ENCODE peak calls at places on chromosomes 6 and 20, in seven cellular contexts. One of them, this sample, is unnamed.

GRCh38 chr6:34813028-34813742 is 21.3 kb downstream of the BLTP3A start:
- DNase-seq in activated CD4-positive, alpha-beta memory T cell treated with anti-CD3 and anti-CD28 coated beads, Interleukin-2, amount 10 ng/mL, durations not matched to agents 7 days and 5 days: no peak
- DNase-seq in HEK293T: no peak
- DNase-seq in H54: no peak
- DNase-seq in naive thymus-derived CD8-positive, alpha-beta T cell: no peak
- DNase-seq in hypothalamus: no peak
- DNase-seq in choroid plexus epithelial cell: no peak
- DNase-seq in this sample: no peak

GRCh38 chr20:5073154-5074049 is 46.4 kb downstream of the PCNA start:
- DNase-seq in HEK293T: no peak
- DNase-seq in hypothalamus: peak; percentile 13
- DNase-seq in naive thymus-derived CD8-positive, alpha-beta T cell: no peak
- DNase-seq in H54: peak; percentile 82
- DNase-seq in activated CD4-positive, alpha-beta memory T cell treated with anti-CD3 and anti-CD28 coated beads, Interleukin-2, amount 10 ng/mL, durations not matched to agents 7 days and 5 days: no peak
- DNase-seq in choroid plexus epithelial cell: peak; percentile 24
- DNase-seq in this sample: peak; percentile 72

GRCh38 chr20:64049060-64049886 is at the start of gene SOX18:
- DNase-seq in choroid plexus epithelial cell: peak; percentile 39
- DNase-seq in naive thymus-derived CD8-positive, alpha-beta T cell: no peak
- DNase-seq in activated CD4-positive, alpha-beta memory T cell treated with anti-CD3 and anti-CD28 coated beads, Interleukin-2, amount 10 ng/mL, durations not matched to agents 7 days and 5 days: peak; percentile 57
- DNase-seq in H54: no peak
- DNase-seq in HEK293T: peak; percentile 56
- DNase-seq in hypothalamus: no peak
- DNase-seq in this sample: peak; percentile 29

GRCh38 chr6:79334674-79335073 is 100.2 kb upstream of the HMGN3 start:
- DNase-seq in HEK293T: no peak
- DNase-seq in naive thymus-derived CD8-positive, alpha-beta T cell: no peak
- DNase-seq in H54: no peak
- DNase-seq in choroid plexus epithelial cell: no peak
- DNase-seq in hypothalamus: no peak
- DNase-seq in activated CD4-positive, alpha-beta memory T cell treated with anti-CD3 and anti-CD28 coated beads, Interleukin-2, amount 10 ng/mL, durations not matched to agents 7 days and 5 days: no peak
- DNase-seq in this sample: no peak

GRCh38 chr6:101803146-101803545 is 409.6 kb downstream of the GRIK2 start:
- DNase-seq in hypothalamus: no peak
- DNase-seq in activated CD4-positive, alpha-beta memory T cell treated with anti-CD3 and anti-CD28 coated beads, Interleukin-2, amount 10 ng/mL, durations not matched to agents 7 days and 5 days: no peak
- DNase-seq in HEK293T: no peak
- DNase-seq in choroid plexus epithelial cell: peak; percentile 47
- DNase-seq in naive thymus-derived CD8-positive, alpha-beta T cell: no peak
- DNase-seq in H54: no peak
- DNase-seq in this sample: no peak

GRCh38 chr20:1321654-1321939 is 7.3 kb downstream of the SDCBP2 start:
- DNase-seq in HEK293T: no peak
- DNase-seq in naive thymus-derived CD8-positive, alpha-beta T cell: no peak
- DNase-seq in hypothalamus: no peak
- DNase-seq in activated CD4-positive, alpha-beta memory T cell treated with anti-CD3 and anti-CD28 coated beads, Interleukin-2, amount 10 ng/mL, durations not matched to agents 7 days and 5 days: no peak
- DNase-seq in choroid plexus epithelial cell: no peak
- DNase-seq in H54: no peak
- DNase-seq in this sample: no peak

GRCh38 chr6:3849681-3850450 is 693 bp downstream of the FAM50B start:
- DNase-seq in activated CD4-positive, alpha-beta memory T cell treated with anti-CD3 and anti-CD28 coated beads, Interleukin-2, amount 10 ng/mL, durations not matched to agents 7 days and 5 days: no peak
- DNase-seq in naive thymus-derived CD8-positive, alpha-beta T cell: no peak
- DNase-seq in HEK293T: no peak
- DNase-seq in H54: no peak
- DNase-seq in choroid plexus epithelial cell: peak; percentile 23
- DNase-seq in hypothalamus: no peak
- DNase-seq in this sample: no peak

GRCh38 chr6:11536795-11537194 is 754 bp upstream of the TMEM170B start:
- DNase-seq in choroid plexus epithelial cell: no peak
- DNase-seq in naive thymus-derived CD8-positive, alpha-beta T cell: no peak
- DNase-seq in activated CD4-positive, alpha-beta memory T cell treated with anti-CD3 and anti-CD28 coated beads, Interleukin-2, amount 10 ng/mL, durations not matched to agents 7 days and 5 days: no peak
- DNase-seq in hypothalamus: no peak
- DNase-seq in HEK293T: no peak
- DNase-seq in H54: no peak
- DNase-seq in this sample: peak; percentile 21

GRCh38 chr6:36720251-36721141 is 22.9 kb downstream of the RAB44 start:
- DNase-seq in naive thymus-derived CD8-positive, alpha-beta T cell: no peak
- DNase-seq in activated CD4-positive, alpha-beta memory T cell treated with anti-CD3 and anti-CD28 coated beads, Interleukin-2, amount 10 ng/mL, durations not matched to agents 7 days and 5 days: no peak
- DNase-seq in H54: no peak
- DNase-seq in choroid plexus epithelial cell: no peak
- DNase-seq in HEK293T: no peak
- DNase-seq in hypothalamus: no peak
- DNase-seq in this sample: no peak

GRCh38 chr20:24805456-24806233 is 143.4 kb upstream of the CST7 start:
- DNase-seq in H54: no peak
- DNase-seq in naive thymus-derived CD8-positive, alpha-beta T cell: no peak
- DNase-seq in HEK293T: no peak
- DNase-seq in hypothalamus: no peak
- DNase-seq in activated CD4-positive, alpha-beta memory T cell treated with anti-CD3 and anti-CD28 coated beads, Interleukin-2, amount 10 ng/mL, durations not matched to agents 7 days and 5 days: no peak
- DNase-seq in choroid plexus epithelial cell: no peak
- DNase-seq in this sample: no peak

GRCh38 chr6:27332692-27333641 is 20.9 kb upstream of the POM121L2 start:
- DNase-seq in activated CD4-positive, alpha-beta memory T cell treated with anti-CD3 and anti-CD28 coated beads, Interleukin-2, amount 10 ng/mL, durations not matched to agents 7 days and 5 days: no peak
- DNase-seq in choroid plexus epithelial cell: peak; percentile 74
- DNase-seq in naive thymus-derived CD8-positive, alpha-beta T cell: peak; percentile 77
- DNase-seq in hypothalamus: peak; percentile 29
- DNase-seq in H54: peak; percentile 33
- DNase-seq in HEK293T: peak; percentile 68
- DNase-seq in this sample: peak; percentile 89

GRCh38 chr20:62587757-62588402 is 54.4 kb upstream of the SLCO4A1 start:
- DNase-seq in naive thymus-derived CD8-positive, alpha-beta T cell: no peak
- DNase-seq in H54: peak; percentile 85
- DNase-seq in hypothalamus: no peak
- DNase-seq in choroid plexus epithelial cell: no peak
- DNase-seq in HEK293T: no peak
- DNase-seq in activated CD4-positive, alpha-beta memory T cell treated with anti-CD3 and anti-CD28 coated beads, Interleukin-2, amount 10 ng/mL, durations not matched to agents 7 days and 5 days: peak; percentile 26
- DNase-seq in this sample: no peak

GRCh38 chr6:21604081-21604480 is 10.5 kb downstream of the SOX4 start:
- DNase-seq in hypothalamus: no peak
- DNase-seq in H54: no peak
- DNase-seq in naive thymus-derived CD8-positive, alpha-beta T cell: no peak
- DNase-seq in HEK293T: no peak
- DNase-seq in choroid plexus epithelial cell: no peak
- DNase-seq in activated CD4-positive, alpha-beta memory T cell treated with anti-CD3 and anti-CD28 coated beads, Interleukin-2, amount 10 ng/mL, durations not matched to agents 7 days and 5 days: no peak
- DNase-seq in this sample: no peak

GRCh38 chr20:16350465-16350864 is 222.8 kb downstream of the KIF16B start:
- DNase-seq in HEK293T: no peak
- DNase-seq in hypothalamus: no peak
- DNase-seq in H54: peak; percentile 27
- DNase-seq in choroid plexus epithelial cell: peak; percentile 20
- DNase-seq in activated CD4-positive, alpha-beta memory T cell treated with anti-CD3 and anti-CD28 coated beads, Interleukin-2, amount 10 ng/mL, durations not matched to agents 7 days and 5 days: no peak
- DNase-seq in naive thymus-derived CD8-positive, alpha-beta T cell: no peak
- DNase-seq in this sample: peak; percentile 27

GRCh38 chr20:33209789-33210188 is 7.4 kb upstream of the BPIFA3 start:
- DNase-seq in hypothalamus: peak; percentile 4
- DNase-seq in activated CD4-positive, alpha-beta memory T cell treated with anti-CD3 and anti-CD28 coated beads, Interleukin-2, amount 10 ng/mL, durations not matched to agents 7 days and 5 days: peak; percentile 46
- DNase-seq in naive thymus-derived CD8-positive, alpha-beta T cell: peak; percentile 22
- DNase-seq in H54: peak; percentile 68
- DNase-seq in HEK293T: peak; percentile 78
- DNase-seq in choroid plexus epithelial cell: peak; percentile 71
- DNase-seq in this sample: peak; percentile 67

GRCh38 chr6:25883991-25884390 is 9.9 kb upstream of the SLC17A3 start:
- DNase-seq in HEK293T: no peak
- DNase-seq in naive thymus-derived CD8-positive, alpha-beta T cell: no peak
- DNase-seq in choroid plexus epithelial cell: peak; percentile 85
- DNase-seq in activated CD4-positive, alpha-beta memory T cell treated with anti-CD3 and anti-CD28 coated beads, Interleukin-2, amount 10 ng/mL, durations not matched to agents 7 days and 5 days: no peak
- DNase-seq in H54: peak; percentile 26
- DNase-seq in hypothalamus: no peak
- DNase-seq in this sample: no peak

GRCh38 chr20:45337367-45338120 is 10.7 kb downstream of the SDC4 start:
- DNase-seq in activated CD4-positive, alpha-beta memory T cell treated with anti-CD3 and anti-CD28 coated beads, Interleukin-2, amount 10 ng/mL, durations not matched to agents 7 days and 5 days: no peak
- DNase-seq in H54: peak; percentile 83
- DNase-seq in HEK293T: no peak
- DNase-seq in hypothalamus: peak; percentile 40
- DNase-seq in naive thymus-derived CD8-positive, alpha-beta T cell: no peak
- DNase-seq in choroid plexus epithelial cell: peak; percentile 93
- DNase-seq in this sample: no peak

GRCh38 chr20:48604426-48604825 is 223.4 kb downstream of the PREX1 start:
- DNase-seq in hypothalamus: no peak
- DNase-seq in choroid plexus epithelial cell: no peak
- DNase-seq in naive thymus-derived CD8-positive, alpha-beta T cell: no peak
- DNase-seq in HEK293T: no peak
- DNase-seq in activated CD4-positive, alpha-beta memory T cell treated with anti-CD3 and anti-CD28 coated beads, Interleukin-2, amount 10 ng/mL, durations not matched to agents 7 days and 5 days: no peak
- DNase-seq in H54: no peak
- DNase-seq in this sample: no peak

This sample was measured in SK-MEL-5.